ENCODE peak calls at places on chromosomes 13 and 19, in five cellular contexts. A, L, G, C and Y are unnamed samples.

GRCh38 chr13:99067160-99067985 is 89.5 kb upstream of the DOCK9 start:
- DNase-seq in G (peak; percentile 58), A (peak; percentile 85), C (no peak), L (no peak), Y (peak; percentile 61)

GRCh38 chr13:69331245-69331644 is 776.4 kb upstream of the ATXN8OS start:
- DNase-seq in A (no peak), L (no peak), G (no peak), C (no peak), Y (no peak)

GRCh38 chr19:20357921-20358320 is 190.9 kb downstream of the ZNF486 start:
- DNase-seq in A (no peak), L (no peak), G (no peak), C (no peak), Y (no peak)

GRCh38 chr19:13210941-13211340 is 60.7 kb downstream of the IER2 start:
- DNase-seq in A (no peak), L (no peak), G (no peak), C (no peak), Y (no peak)

GRCh38 chr19:16244091-16244490 is 46.4 kb downstream of the AP1M1 start:
- DNase-seq in C (no peak), G (no peak), L (no peak), A (peak; percentile 80), Y (no peak)

GRCh38 chr19:17470204-17470841 is at the start of gene SLC27A1:
- DNase-seq in C (peak; percentile 94), L (peak; percentile 99), A (peak; percentile 98), G (peak; percentile 78), Y (no peak)

GRCh38 chr19:49113762-49114629 is at the start of gene LIN7B:
- DNase-seq in C (peak; percentile 84), L (peak; percentile 70), A (peak; percentile 54), G (peak; percentile 94), Y (no peak)

GRCh38 chr13:68257111-68257842 is 1027.1 kb upstream of the PCDH9 start:
- DNase-seq in L (no peak), A (no peak), G (no peak), C (no peak), Y (no peak)

GRCh38 chr19:38900220-38900629 is 456 bp downstream of the NFKBIB start:
- DNase-seq in L (no peak), A (no peak), C (no peak), G (peak; percentile 96), Y (no peak)

GRCh38 chr13:77831870-77832269 is 86.8 kb downstream of the EDNRB start:
- DNase-seq in G (no peak), L (no peak), A (no peak), C (no peak), Y (no peak)

GRCh38 chr13:93029536-93029935 is 197.1 kb upstream of the GPC6 start:
- DNase-seq in L (no peak), A (peak; percentile 67), C (no peak), G (no peak), Y (no peak)

GRCh38 chr13:65090191-65090590 is 2139.9 kb downstream of the PCDH9 start:
- DNase-seq in A (no peak), L (no peak), G (no peak), C (no peak), Y (no peak)

GRCh38 chr19:13579388-13580060 is 73.2 kb upstream of the CACNA1A start:
- DNase-seq in G (no peak), A (peak; percentile 65), C (peak; percentile 36), L (no peak), Y (no peak)

GRCh38 chr19:40510526-40511115 is 43.8 kb downstream of the SPTBN4 start:
- DNase-seq in C (no peak), A (peak; percentile 13), L (no peak), G (no peak), Y (no peak)

GRCh38 chr13:29884671-29885424 is 34.4 kb upstream of the UBL3 start:
- DNase-seq in A (peak; percentile 22), G (no peak), C (no peak), L (no peak), Y (no peak)

GRCh38 chr13:21637296-21637695 is 33.3 kb upstream of the MICU2 start:
- DNase-seq in A (peak; percentile 43), C (peak; percentile 31), G (peak; percentile 50), L (peak; percentile 89), Y (no peak)
- H3K27ac ChIP-seq in A (no peak overlapping the region), C (no peak overlapping the region), G (peak overlapping the region; percentile 44), L (no peak overlapping the region), Y (no peak overlapping the region)

DNA sequence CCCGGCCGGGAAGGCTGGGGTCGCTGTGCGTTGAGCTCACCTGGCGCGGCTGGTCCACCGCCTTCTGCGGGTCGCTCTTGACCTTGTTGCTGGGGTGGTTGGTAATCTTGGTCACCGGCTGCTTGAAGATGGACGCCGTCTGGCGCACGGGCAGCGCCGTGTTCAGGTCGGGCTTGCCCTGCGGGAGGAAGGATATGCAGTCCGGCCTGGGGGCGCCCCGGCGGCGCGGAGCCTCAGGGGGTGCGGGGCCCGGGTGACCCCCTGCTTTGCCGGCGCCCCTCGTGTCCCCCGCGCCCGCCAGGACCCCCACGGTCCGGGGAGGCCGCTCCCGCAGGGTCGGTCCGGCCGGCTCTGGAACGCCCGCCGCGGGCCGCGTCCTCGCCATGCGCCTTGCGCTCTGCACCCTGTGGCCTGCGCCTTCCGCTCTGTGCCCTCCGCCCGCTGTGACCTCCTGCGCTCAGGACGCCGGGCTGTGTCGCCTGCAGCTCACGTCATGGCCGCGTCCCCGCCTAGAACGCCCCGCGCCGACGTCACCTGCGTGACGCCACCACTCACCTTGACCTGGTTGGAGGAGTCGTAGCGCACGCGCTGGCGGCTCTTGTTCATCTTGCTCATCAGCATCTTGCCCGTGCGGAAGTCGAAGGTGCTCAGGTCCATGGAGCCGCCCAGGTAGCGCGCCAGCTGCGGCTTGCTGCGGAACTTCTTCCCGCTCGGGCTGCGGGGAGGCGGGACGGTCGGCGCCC is 8.0 kb downstream of the MBD3 start:
- DNase-seq in A (no peak), C (no peak), L (no peak), G (no peak), Y (no peak)
- TF ChIP-seq POLR2A in A (no peak), C (no peak), L (no peak), G (no peak), Y (no peak)

GRCh38 chr13:110414283-110414682 is 107.2 kb downstream of the COL4A2 start:
- DNase-seq in G (no peak), C (no peak), L (no peak), A (no peak), Y (no peak)

GRCh38 chr13:110413311-110414040 is 106.4 kb downstream of the COL4A2 start:
- DNase-seq in A (no peak), G (no peak), L (no peak), C (no peak), Y (no peak)

GRCh38 chr13:110416131-110416584 is 109.1 kb downstream of the COL4A2 start:
- DNase-seq in C (no peak), L (no peak), G (no peak), A (peak; percentile 29), Y (no peak)

GRCh38 chr13:110417537-110417908 is 110.4 kb downstream of the COL4A2 start:
- DNase-seq in A (no peak), G (no peak), C (no peak), L (no peak), Y (no peak)

GRCh38 chr13:110415669-110416068 is 108.6 kb downstream of the COL4A2 start:
- DNase-seq in L (no peak), A (peak; percentile 24), C (no peak), G (peak; percentile 47), Y (no peak)
- H3K27ac ChIP-seq in L (peak overlapping the region; percentile 58), A (no peak overlapping the region), C (no peak overlapping the region), G (peak overlapping the region; percentile 84), Y (peak overlapping the region; percentile 80)

GRCh38 chr13:40664100-40665060 is 2.1 kb downstream of the FOXO1 start:
- DNase-seq in C (peak; percentile 50), A (no peak), L (peak; percentile 86), G (peak; percentile 20), Y (no peak)

GRCh38 chr13:40665754-40666057 is 735 bp downstream of the FOXO1 start:
- DNase-seq in C (peak; percentile 19), A (no peak), L (no peak), G (peak; percentile 13), Y (no peak)

GRCh38 chr13:40666058-40666904 is at the start of gene FOXO1:
- DNase-seq in C (peak; percentile 96), A (peak; percentile 74), G (peak; percentile 89), L (peak; percentile 88), Y (no peak)

GRCh38 chr13:40666905-40667621 is 622 bp upstream of the FOXO1 start:
- DNase-seq in A (no peak), L (peak; percentile 70), G (peak; percentile 19), C (peak; percentile 57), Y (peak; percentile 90)

DNA sequence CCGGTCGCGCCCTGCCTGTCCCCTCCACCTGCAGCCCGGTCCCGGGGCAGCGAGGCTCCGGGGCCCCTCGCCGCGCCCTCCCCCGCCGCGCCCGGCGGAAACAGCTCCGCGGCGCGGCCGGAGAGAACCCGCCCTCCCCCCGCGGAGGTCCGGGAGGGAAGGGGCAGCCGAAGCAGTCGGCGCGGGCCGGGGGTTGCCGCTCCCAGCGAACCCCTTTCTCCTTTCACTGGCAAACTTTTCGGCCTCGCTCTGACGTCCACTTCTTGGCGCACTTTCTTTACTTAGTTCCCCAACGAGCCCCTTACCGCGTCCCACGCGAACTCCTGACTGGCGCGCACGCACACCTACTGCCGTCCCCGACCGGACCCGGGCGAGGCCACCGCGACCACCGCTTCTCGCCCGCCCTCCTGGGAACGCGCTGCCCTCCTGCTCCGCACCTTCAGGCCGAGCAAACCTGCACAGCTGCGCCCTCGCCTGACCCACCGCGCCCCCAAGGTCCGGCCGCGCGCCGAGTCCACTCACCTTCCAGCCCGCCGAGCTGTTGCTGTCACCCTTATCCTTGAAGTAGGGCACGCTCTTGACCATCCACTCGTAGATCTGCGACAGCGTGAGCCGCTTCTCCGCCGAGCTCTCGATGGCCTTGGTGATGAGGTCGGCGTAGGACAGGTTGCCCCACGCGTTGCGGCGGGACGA is 1.2 kb downstream of the FOXO1 start:
- DNase-seq in G (peak; percentile 8), C (peak; percentile 36), A (no peak), L (peak; percentile 40), Y (no peak)
- TF ChIP-seq POLR2A in G (no peak), C (no peak), A (no peak), L (no peak), Y (no peak)

GRCh38 chr19:292951-293350 is 1.7 kb upstream of the PLPP2 start:
- DNase-seq in A (no peak), G (no peak), L (no peak), C (no peak), Y (no peak)

GRCh38 chr19:294819-295686 is 3.9 kb upstream of the PLPP2 start:
- DNase-seq in L (no peak), C (peak; percentile 80), A (peak; percentile 12), G (peak; percentile 50), Y (no peak)

GRCh38 chr19:292281-292884 is 1.2 kb upstream of the PLPP2 start:
- DNase-seq in G (no peak), A (no peak), C (peak; percentile 4), L (no peak), Y (no peak)

GRCh38 chr19:294341-294818 is 3.2 kb upstream of the PLPP2 start:
- DNase-seq in C (peak; percentile 7), L (no peak), G (no peak), A (peak; percentile 8), Y (no peak)

DNA sequence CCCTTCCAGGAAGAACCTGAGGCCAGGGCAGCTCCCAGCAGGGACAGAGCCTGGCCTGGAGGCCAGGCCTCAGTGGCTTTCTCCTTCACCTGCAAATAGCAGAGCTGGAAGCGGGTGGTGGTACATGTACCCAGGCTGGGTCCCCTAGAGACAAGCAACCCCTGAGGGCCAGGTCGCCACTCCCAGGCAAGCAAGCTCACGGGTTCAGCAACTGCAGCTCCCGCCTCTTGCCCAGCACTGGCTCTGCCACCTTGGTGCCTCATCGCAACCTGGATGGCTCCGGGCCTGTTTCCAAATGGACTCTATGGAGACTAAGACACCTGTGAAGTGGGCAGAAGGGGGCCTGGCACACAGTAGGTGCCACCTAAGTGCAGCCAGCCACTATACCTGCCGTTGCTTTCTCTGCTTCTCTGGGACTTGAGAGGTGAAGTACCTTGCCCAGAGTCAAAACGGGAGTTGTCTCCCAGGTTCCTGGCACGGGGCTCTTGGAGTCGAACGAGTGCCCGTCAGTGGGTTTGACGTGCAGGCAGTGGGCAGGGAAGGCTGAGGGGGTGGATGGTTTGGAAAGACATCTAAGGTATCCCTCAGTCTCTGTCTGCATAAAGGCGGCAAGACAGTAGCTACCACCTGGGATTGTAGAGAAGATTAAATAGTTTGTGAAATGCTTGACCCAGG is 2.4 kb upstream of the PLPP2 start:
- DNase-seq in L (no peak), A (no peak), G (no peak), C (peak; percentile 5), Y (no peak)
- H3K27ac ChIP-seq in L (no peak overlapping the region), A (no peak overlapping the region), G (no peak overlapping the region), C (no peak overlapping the region), Y (no peak overlapping the region)